ENCODE peak calls at places on chromosome 3, in four cellular contexts. W, T, I and A are unnamed samples. For H3K27me3, the result is how much of the 10 kb centered on the place peaks cover.

GRCh38 chr3:107882881-107883280 is 207.9 kb downstream of the CD47 start:
- DNase-seq in W (no peak), T (no peak), I (no peak), A (no peak)

GRCh38 chr3:38526792-38527191 is 30.7 kb downstream of the EXOG start:
- DNase-seq in W (no peak), T (no peak), I (no peak), A (no peak)

GRCh38 chr3:140794507-140794906 is 116.6 kb downstream of the TRIM42 start:
- DNase-seq in W (no peak), T (no peak), I (no peak), A (no peak)

GRCh38 chr3:74329087-74329486 is 285.4 kb downstream of the CNTN3 start:
- DNase-seq in W (no peak), T (no peak), I (no peak), A (no peak)

GRCh38 chr3:190972840-190973270 is 110.4 kb upstream of the GMNC start:
- DNase-seq in W (no peak), T (no peak), I (no peak), A (no peak)

GRCh38 chr3:112736802-112737566 is 96.0 kb upstream of the CCDC80 start:
- DNase-seq in W (no peak), T (no peak), I (no peak), A (no peak)

GRCh38 chr3:61639991-61640390 is 78.6 kb downstream of the PTPRG start:
- DNase-seq in W (no peak), T (no peak), I (no peak), A (no peak)

GRCh38 chr3:137761099-137761562 is 3.0 kb upstream of the SOX14 start:
- DNase-seq in W (no peak), T (no peak), I (peak), A (no peak)

GRCh38 chr3:52468336-52468735 is 12.9 kb downstream of the NISCH start:
- DNase-seq in W (no peak), T (no peak), I (no peak), A (no peak)

GRCh38 chr3:39907981-39908380 is 98.6 kb downstream of the MYRIP start:
- DNase-seq in W (no peak), T (no peak), I (peak), A (no peak)

GRCh38 chr3:113659121-113659531 is 37.3 kb downstream of the USF3 start:
- DNase-seq in W (no peak), T (no peak), I (no peak), A (no peak)

GRCh38 chr3:23659274-23659673 is 146.5 kb upstream of the UBE2E1 start:
- DNase-seq in W (no peak), T (no peak), I (no peak), A (peak)

GRCh38 chr3:57151021-57151449 is 14.1 kb downstream of the IL17RD start:
- DNase-seq in W (no peak), T (no peak), I (peak), A (no peak)

DNA sequence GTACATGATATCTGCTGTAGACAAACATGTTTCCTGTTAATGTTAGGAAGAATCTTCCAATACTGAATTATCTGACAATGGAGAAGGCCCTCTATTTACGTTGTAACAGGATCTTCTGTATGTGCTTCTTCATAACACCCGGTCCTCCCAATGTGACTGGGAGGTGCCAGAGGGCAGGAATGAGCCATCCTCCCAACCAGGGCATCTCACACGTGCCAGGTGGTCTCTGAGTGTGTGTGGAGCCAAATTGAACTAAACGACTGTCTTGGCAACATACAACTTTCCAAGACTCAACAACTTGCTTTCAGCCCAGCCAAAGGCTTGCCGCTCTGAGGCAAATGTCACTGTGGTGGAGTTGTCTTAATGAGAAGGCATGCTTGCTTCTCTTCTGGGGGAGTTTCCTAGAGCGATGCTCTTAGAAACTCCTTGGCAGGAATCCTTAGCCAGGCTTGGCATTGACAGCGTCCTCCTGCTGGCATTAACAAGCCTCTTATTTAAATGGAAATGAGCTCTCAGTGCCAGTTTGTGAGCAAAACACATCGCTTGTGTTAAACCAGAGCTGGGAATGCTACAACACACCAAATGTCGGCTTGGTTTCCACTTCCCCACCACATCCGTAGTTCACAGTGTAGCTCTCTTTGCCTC is 265.7 kb upstream of the TPRG1 start:
- DNase-seq in W (no peak), T (no peak), I (no peak), A (no peak)
- TF ChIP-seq GABPA in W (no peak), T (no peak), I (no peak), A (no peak)

DNA sequence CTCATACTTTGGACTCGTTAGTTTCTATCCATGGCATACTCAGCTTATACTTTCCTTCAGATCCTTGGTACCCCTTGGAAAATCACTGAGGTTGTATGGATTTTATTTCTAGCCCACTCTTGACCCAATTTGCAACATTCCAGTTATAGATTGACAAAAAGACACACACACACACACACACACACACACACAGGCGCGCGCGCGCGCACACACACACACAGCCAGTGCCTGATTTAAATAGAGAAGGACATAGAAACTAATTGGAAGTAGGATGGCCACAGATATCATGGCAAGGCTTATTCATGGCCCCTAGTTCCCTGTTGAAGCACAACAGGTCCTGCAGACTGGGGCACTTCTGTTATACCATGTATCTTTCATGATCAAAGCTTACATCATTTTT is 89.1 kb upstream of the CFAP20DC start:
- DNase-seq in W (no peak), T (no peak), I (no peak), A (no peak)
- TF ChIP-seq REST in W (no peak), T (no peak), I (no peak), A (no peak)

GRCh38 chr3:25376346-25376745 is 51.7 kb upstream of the RARB start:
- DNase-seq in W (no peak), T (no peak), I (no peak), A (no peak)
- H3K27me3 ChIP-seq in W (under half), T (under half), I (under half), A (under half)

GRCh38 chr3:68070186-68070585 is 415.8 kb upstream of the SUCLG2 start:
- DNase-seq in W (no peak), T (no peak), I (no peak), A (no peak)
- TF ChIP-seq GABPA in W (no peak), T (no peak), I (no peak), A (no peak)

GRCh38 chr3:14412831-14413380 is 10.5 kb downstream of the SLC6A6 start:
- DNase-seq in W (no peak), T (no peak), I (peak), A (no peak)

GRCh38 chr3:14411988-14412387 is 9.6 kb downstream of the SLC6A6 start:
- DNase-seq in W (no peak), T (peak), I (no peak), A (no peak)

GRCh38 chr3:14414841-14415464 is 12.5 kb downstream of the SLC6A6 start:
- DNase-seq in W (no peak), T (no peak), I (no peak), A (no peak)

GRCh38 chr3:14415501-14415900 is 13.1 kb downstream of the SLC6A6 start:
- DNase-seq in W (no peak), T (no peak), I (no peak), A (no peak)

DNA sequence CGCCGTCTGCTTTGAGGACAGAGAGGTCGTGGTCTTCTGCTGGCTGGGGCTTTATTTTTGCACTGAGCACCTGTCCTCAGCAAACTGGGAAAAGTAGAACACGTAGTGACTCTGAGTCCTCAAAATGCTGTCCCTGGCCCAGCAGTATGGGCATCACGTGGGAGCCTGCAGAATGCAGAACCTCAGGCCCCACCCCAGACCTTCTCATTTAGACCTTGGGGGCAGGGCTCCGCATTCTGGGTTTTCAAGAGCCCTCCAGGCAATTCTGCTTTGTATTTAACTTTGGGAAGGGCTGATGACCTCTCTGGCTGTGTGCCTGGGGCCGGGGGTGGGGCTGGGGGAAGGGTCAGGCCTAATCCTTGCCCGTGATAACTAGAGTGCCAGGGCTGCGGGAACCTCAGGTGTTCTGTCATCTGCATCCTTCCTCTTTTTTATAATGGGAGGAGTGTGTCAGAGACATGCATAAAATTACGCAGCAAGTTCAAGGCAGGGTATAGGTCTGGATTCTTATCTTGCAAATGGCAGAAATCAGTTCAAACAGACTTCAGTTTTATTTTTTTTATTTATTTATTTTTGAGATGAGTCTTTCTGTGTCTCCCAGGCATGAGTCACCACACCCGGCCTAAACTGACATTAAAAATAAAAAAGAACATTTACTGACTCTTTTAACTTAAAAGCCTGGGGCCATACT is 11.1 kb downstream of the SLC6A6 start:
- DNase-seq in W (no peak), T (no peak), I (no peak), A (peak)
- TF ChIP-seq REST in W (no peak), T (no peak), I (no peak), A (no peak)

DNA sequence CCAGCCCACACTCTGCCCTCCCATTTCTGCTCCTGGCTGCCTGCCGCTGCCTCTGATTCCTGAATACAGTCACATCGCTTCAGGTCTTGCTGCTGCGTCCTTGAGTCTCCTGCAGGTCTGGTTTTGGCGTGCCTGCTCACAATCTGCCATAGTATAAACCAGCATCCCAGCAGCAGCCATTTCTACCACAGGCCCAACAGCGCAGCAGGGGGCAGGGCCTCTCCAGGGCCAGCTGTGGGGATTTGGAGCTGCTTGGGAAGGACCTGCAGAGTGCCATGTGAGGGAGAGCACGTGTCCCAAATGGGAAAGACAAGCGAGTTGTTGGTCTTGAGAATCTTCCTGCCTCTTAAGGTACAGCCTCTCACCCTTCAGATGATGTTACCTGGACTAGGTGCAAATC is 398.3 kb upstream of the PPP2R3A start:
- DNase-seq in W (no peak), T (no peak), I (no peak), A (no peak)
- H3K27me3 ChIP-seq in W (under half), T (under half), I (under half), A (under half)

GRCh38 chr3:127395663-127396320 is 107.9 kb upstream of the PRR20G start:
- DNase-seq in W (no peak), T (no peak), I (no peak), A (no peak)

GRCh38 chr3:127394031-127394430 is 106.2 kb upstream of the PRR20G start:
- DNase-seq in W (no peak), T (no peak), I (no peak), A (no peak)

GRCh38 chr3:127393131-127393820 is 105.4 kb upstream of the PRR20G start:
- DNase-seq in W (no peak), T (no peak), I (no peak), A (no peak)

GRCh38 chr3:127396473-127396872 is 108.6 kb upstream of the PRR20G start:
- DNase-seq in W (no peak), T (no peak), I (no peak), A (no peak)

GRCh38 chr3:127394984-127395662 is 107.3 kb upstream of the PRR20G start:
- DNase-seq in W (no peak), T (no peak), I (no peak), A (no peak)
- TF ChIP-seq GABPA in W (no peak), T (no peak), I (no peak), A (no peak)

GRCh38 chr3:11692251-11692813 is 48.6 kb upstream of the VGLL4 start:
- DNase-seq in W (no peak), T (no peak), I (peak), A (no peak)

GRCh38 chr3:11690863-11691833 is 47.4 kb upstream of the VGLL4 start:
- DNase-seq in W (peak), T (no peak), I (no peak), A (no peak)

DNA sequence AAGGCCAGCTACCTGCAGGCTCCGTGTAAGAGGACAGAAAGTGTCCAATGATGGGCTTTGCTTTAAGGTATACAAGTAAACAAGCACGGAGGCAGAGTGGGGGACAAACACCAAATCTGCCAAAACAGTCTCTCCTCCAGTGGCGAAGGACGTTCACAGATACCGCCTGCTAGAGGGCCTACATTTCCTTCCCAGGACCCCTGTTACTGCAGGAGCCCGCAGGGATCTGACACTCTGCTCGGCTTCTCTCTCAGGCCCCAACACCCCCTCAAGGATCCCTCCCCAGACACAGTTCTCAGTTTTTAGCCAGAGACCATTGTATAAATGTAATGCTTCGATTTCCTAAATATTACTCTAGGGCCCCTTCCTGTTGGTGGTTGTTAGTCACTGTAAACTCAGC is 46.0 kb upstream of the VGLL4 start:
- DNase-seq in W (no peak), T (no peak), I (no peak), A (no peak)
- TF ChIP-seq REST in W (no peak), T (no peak), I (no peak), A (no peak)